ENCODE peak calls at places on chromosomes 6 and 20, in five cellular contexts. Y is A549, Z is K562, U is HepG2, K is H1. H is an unnamed sample.

GRCh38 chr6:80637312-80637711 is 530.8 kb downstream of the BCKDHB start:
- DNase-seq in Y (no peak), Z (no peak), U (no peak), K (no peak), H (no peak)

GRCh38 chr20:9660236-9660868 is 146.0 kb downstream of the LAMP5 start:
- DNase-seq in Y (no peak), Z (peak), U (peak), K (peak), H (peak)

GRCh38 chr20:43942661-43943285 is 28.1 kb downstream of the TOX2 start:
- DNase-seq in Y (no peak), Z (no peak), U (no peak), K (no peak), H (peak)

GRCh38 chr6:41939848-41940758 is 1.5 kb downstream of the CCND3 start:
- DNase-seq in Y (no peak), Z (peak), U (no peak), K (peak), H (no peak)

GRCh38 chr6:37699138-37699766 is 1.6 kb upstream of the MDGA1 start:
- DNase-seq in Y (no peak), Z (peak), U (no peak), K (no peak), H (no peak)

GRCh38 chr20:32116079-32116521 is 6.6 kb downstream of the TM9SF4 start:
- DNase-seq in Y (no peak), Z (no peak), U (no peak), K (no peak), H (no peak)

GRCh38 chr20:57948177-57948955 is 238.6 kb upstream of the PMEPA1 start:
- DNase-seq in Y (no peak), Z (no peak), U (no peak), K (no peak), H (no peak)

GRCh38 chr20:60046011-60046413 is 87.8 kb downstream of the CDH26 start:
- DNase-seq in Y (no peak), Z (no peak), U (no peak), K (no peak), H (no peak)

GRCh38 chr6:31086788-31087440 is 25.5 kb downstream of the C6orf15 start:
- DNase-seq in Y (no peak), Z (peak), U (no peak), K (no peak), H (peak)

GRCh38 chr6:90413867-90414266 is 117.2 kb upstream of the BACH2 start:
- DNase-seq in Y (no peak), Z (peak), U (no peak), K (peak), H (no peak)

GRCh38 chr20:11140359-11140758 is 466.6 kb upstream of the JAG1 start:
- DNase-seq in Y (no peak), Z (no peak), U (no peak), K (no peak), H (no peak)

GRCh38 chr6:38794682-38795081 is 79.6 kb downstream of the DNAH8 start:
- DNase-seq in Y (no peak), Z (no peak), U (no peak), K (no peak), H (no peak)

GRCh38 chr6:132153221-132153896 is 202.2 kb upstream of the CCN2 start:
- DNase-seq in Y (no peak), Z (no peak), U (no peak), K (no peak), H (no peak)

GRCh38 chr6:84107495-84107894 is 73.9 kb downstream of the MRAP2 start:
- DNase-seq in Y (no peak), Z (no peak), U (no peak), K (no peak), H (no peak)

GRCh38 chr20:53737404-53738038 is 143.9 kb upstream of the ZNF217 start:
- DNase-seq in Y (no peak), Z (peak), U (no peak), K (no peak), H (peak)

GRCh38 chr6:17865243-17865642 is 122.2 kb downstream of the KIF13A start:
- DNase-seq in Y (no peak), Z (no peak), U (no peak), K (no peak), H (no peak)

GRCh38 chr6:82144007-82144851 is 103.3 kb downstream of the IBTK start:
- DNase-seq in Y (peak), Z (peak), U (peak), K (no peak), H (peak)

GRCh38 chr6:109073344-109074235 is 21.1 kb downstream of the SESN1 start:
- DNase-seq in Y (peak), Z (peak), U (peak), K (no peak), H (peak)

GRCh38 chr20:19921349-19921793 is 95.8 kb upstream of the NAA20 start:
- DNase-seq in Y (no peak), Z (no peak), U (no peak), K (peak), H (no peak)

GRCh38 chr20:24909086-24909780 is 39.8 kb upstream of the CST7 start:
- DNase-seq in Y (peak), Z (no peak), U (no peak), K (no peak), H (no peak)

GRCh38 chr6:11535801-11536230 is 1.7 kb upstream of the TMEM170B start:
- DNase-seq in Y (no peak), Z (no peak), U (peak), K (no peak), H (peak)

GRCh38 chr6:106924699-106925523 is 49.6 kb downstream of the CD24 start:
- DNase-seq in Y (no peak), Z (peak), U (peak), K (no peak), H (no peak)

GRCh38 chr6:52009736-52010135 is 77.7 kb downstream of the PKHD1 start:
- DNase-seq in Y (no peak), Z (no peak), U (no peak), K (no peak), H (no peak)

DNA sequence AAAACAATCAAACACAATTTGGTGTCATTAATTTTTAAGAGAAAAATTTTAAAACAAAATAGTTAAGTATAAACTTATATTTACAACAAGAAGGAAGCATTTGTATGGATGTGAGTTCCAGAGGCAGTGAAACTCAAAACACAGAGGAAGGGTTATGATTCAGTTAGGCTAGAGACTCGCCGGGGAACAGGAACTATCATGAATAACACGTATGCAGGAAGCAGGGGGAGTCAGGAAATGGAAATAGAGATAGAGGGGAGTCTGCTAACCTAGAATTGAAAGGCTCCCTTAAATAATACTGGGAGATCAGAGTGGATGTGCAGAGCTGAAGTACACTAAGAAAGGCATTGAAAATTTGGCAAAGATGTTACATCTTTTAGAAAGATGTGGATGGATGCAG is 14.2 kb upstream of the HLA-DRB1 start:
- DNase-seq in Y (no peak), Z (no peak), U (no peak), K (no peak), H (no peak)
- H3K4me2 ChIP-seq in Y (no peak), Z (no peak), U (no peak), K (no peak), H (no peak)

GRCh38 chr6:3308106-3308505 is 49.4 kb downstream of the PSMG4 start:
- DNase-seq in Y (no peak), Z (no peak), U (no peak), K (no peak), H (no peak)
- TF ChIP-seq JUN in Y (no peak), Z (no peak), U (no peak), K (no peak), H (no peak)

DNA sequence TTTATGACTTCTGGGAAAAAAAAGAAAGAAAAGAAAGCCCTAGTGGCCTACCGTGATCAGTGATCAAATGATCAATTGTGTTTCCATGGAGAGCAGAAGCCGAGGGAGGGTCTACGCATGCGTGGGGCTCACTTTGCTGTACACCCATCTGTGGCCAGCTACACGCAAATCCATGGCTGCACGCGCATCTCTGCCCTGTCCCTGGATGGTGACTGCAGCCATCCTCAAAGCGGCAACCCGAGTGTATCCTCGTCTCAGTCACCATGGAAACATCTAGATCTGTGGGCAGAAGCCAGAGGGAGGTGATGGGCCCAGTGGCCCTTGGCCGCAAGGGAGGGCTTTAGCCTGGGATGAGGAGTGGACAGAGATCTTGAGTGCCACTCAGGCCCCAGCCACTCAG is 786 bp upstream of the ULBP3 start:
- DNase-seq in Y (no peak), Z (no peak), U (no peak), K (no peak), H (no peak)
- H3K4me2 ChIP-seq in Y (peak), Z (no peak), U (no peak), K (peak), H (no peak)

GRCh38 chr6:114087496-114087895 is 116.5 kb upstream of the HDAC2 start:
- DNase-seq in Y (no peak), Z (no peak), U (no peak), K (no peak), H (no peak)

GRCh38 chr6:114081730-114082129 is 110.8 kb upstream of the HDAC2 start:
- DNase-seq in Y (no peak), Z (no peak), U (no peak), K (no peak), H (no peak)

GRCh38 chr6:114083251-114083650 is 112.3 kb upstream of the HDAC2 start:
- DNase-seq in Y (no peak), Z (no peak), U (no peak), K (no peak), H (no peak)

GRCh38 chr6:114084327-114084890 is 113.5 kb upstream of the HDAC2 start:
- DNase-seq in Y (no peak), Z (peak), U (no peak), K (no peak), H (no peak)

GRCh38 chr6:114085206-114085605 is 114.3 kb upstream of the HDAC2 start:
- DNase-seq in Y (no peak), Z (no peak), U (no peak), K (no peak), H (no peak)
- TF ChIP-seq JUN in Y (no peak), Z (no peak), U (no peak), K (no peak), H (no peak)

H was measured in endothelial cell of umbilical vein.